ENCODE peak calls at places on chromosomes 2 and 18, in six cellular contexts. K, T, R, V, F and O are unnamed samples.

GRCh38 chr2:47221039-47221438 is 65.9 kb upstream of the STPG4 start:
- DNase-seq in K (no peak), T (no peak), R (no peak), V (no peak), F (no peak), O (no peak)

GRCh38 chr2:107602801-107603200 is 223.9 kb upstream of the RGPD4 start:
- DNase-seq in K (no peak), T (no peak), R (no peak), V (no peak), F (no peak), O (no peak)

GRCh38 chr2:241739651-241740050 is 5.2 kb downstream of the D2HGDH start:
- DNase-seq in K (no peak), T (no peak), R (no peak), V (no peak), F (no peak), O (no peak)

GRCh38 chr2:168780671-168781071 is 21.8 kb upstream of the NOSTRIN start:
- DNase-seq in K (no peak), T (no peak), R (no peak), V (no peak), F (peak), O (no peak)

GRCh38 chr2:146844226-146844990 is 1000.4 kb upstream of the ACVR2A start:
- DNase-seq in K (no peak), T (no peak), R (no peak), V (no peak), F (no peak), O (no peak)

GRCh38 chr2:33047939-33048338 is 101.2 kb downstream of the LTBP1 start:
- DNase-seq in K (no peak), T (no peak), R (no peak), V (no peak), F (no peak), O (peak)

GRCh38 chr18:13983506-13983905 is 68.2 kb upstream of the MC2R start:
- DNase-seq in K (no peak), T (no peak), R (no peak), V (no peak), F (no peak), O (no peak)

GRCh38 chr2:49251766-49252165 is 97.5 kb upstream of the FSHR start:
- DNase-seq in K (no peak), T (no peak), R (no peak), V (no peak), F (no peak), O (no peak)

GRCh38 chr2:39530423-39530866 is 93.4 kb upstream of the MAP4K3 start:
- DNase-seq in K (no peak), T (no peak), R (no peak), V (no peak), F (no peak), O (no peak)

GRCh38 chr18:72107647-72108046 is 436.5 kb downstream of the CBLN2 start:
- DNase-seq in K (peak), T (no peak), R (peak), V (no peak), F (no peak), O (peak)

GRCh38 chr2:232487385-232488096 is at the start of gene ECEL1:
- DNase-seq in K (peak), T (no peak), R (no peak), V (no peak), F (no peak), O (peak)

GRCh38 chr2:6914829-6915228 is 2.4 kb upstream of the RNF144A start:
- DNase-seq in K (no peak), T (no peak), R (no peak), V (no peak), F (no peak), O (no peak)
- TF ChIP-seq CREB1 in K (no peak), T (no peak), R (no peak), V (no peak), F (no peak), O (no peak)

DNA sequence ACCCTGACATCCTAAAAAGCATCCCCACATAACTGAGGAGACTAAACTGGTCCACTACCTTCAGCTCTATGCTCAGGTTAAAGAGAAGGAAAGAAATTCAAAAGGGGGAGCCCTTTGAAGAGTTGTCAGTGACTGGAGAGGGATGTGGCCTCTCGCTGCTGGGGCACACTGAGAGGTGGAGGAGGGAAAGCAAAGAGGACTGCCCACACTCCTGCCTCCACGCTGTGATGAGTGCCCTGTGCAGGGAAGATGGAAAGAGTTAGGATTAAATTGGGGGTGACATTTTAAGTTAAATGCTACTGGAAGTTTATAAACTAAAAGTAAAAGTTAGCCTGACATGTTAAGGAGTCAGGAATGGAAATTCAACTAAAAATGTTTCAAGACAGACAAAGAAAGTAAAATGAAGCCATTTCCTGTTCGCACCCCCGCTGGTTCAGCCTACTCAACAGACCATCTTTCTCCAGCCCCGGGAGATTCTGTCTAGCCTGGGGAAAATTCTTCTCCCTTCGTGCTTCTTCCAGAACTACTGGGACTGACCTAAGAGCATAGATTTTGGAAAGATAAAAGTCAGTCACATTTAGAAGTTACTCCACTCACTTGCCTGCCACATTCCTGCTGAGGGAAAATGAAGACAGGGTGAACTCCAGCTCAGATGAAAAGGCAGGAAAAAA is 17.8 kb upstream of the INO80C start:
- DNase-seq in K (no peak), T (no peak), R (no peak), V (no peak), F (no peak), O (peak)
- TF ChIP-seq CREB1 in K (no peak), T (no peak), R (no peak), V (no peak), F (no peak), O (no peak)

GRCh38 chr2:191497822-191498221 is 180.1 kb upstream of the NABP1 start:
- DNase-seq in K (no peak), T (no peak), R (no peak), V (no peak), F (no peak), O (no peak)
- TF ChIP-seq CREB1 in K (no peak), T (no peak), R (no peak), V (no peak), F (no peak), O (no peak)

GRCh38 chr2:163897799-163898198 is 162.0 kb upstream of the FIGN start:
- DNase-seq in K (no peak), T (no peak), R (no peak), V (no peak), F (no peak), O (no peak)
- TF ChIP-seq CREB1 in K (no peak), T (no peak), R (no peak), V (no peak), F (no peak), O (no peak)

GRCh38 chr2:226758886-226759660 is 40.5 kb downstream of the IRS1 start:
- DNase-seq in K (no peak), T (no peak), R (no peak), V (no peak), F (no peak), O (no peak)
- TF ChIP-seq CREB1 in K (no peak), T (no peak), R (no peak), V (no peak), F (no peak), O (no peak)

GRCh38 chr2:199738723-199739412 is 112.1 kb downstream of the FTCDNL1 start:
- DNase-seq in K (no peak), T (no peak), R (no peak), V (no peak), F (peak), O (no peak)
- TF ChIP-seq CREB1 in K (no peak), T (no peak), R (no peak), V (no peak), F (no peak), O (no peak)